ENCODE peak calls at places on chromosomes 7 and 10, in eight cellular contexts. K is heart left ventricle, H is ascending aorta, U is lower lobe of right lung, F is fibroblast of lung, J is dorsolateral prefrontal cortex, L is cardiac muscle cell, V is A549. C is an unnamed sample.
A peak's percentile ranks its signal among the peaks of the same experiment; 100 is the strongest.

GRCh38 chr10:130350996-130351395 is 214.8 kb downstream of the GLRX3 start:
- DNase-seq in K (no peak), H (no peak), U (no peak), F (no peak), J (no peak), L (no peak), V (no peak), C (no peak)

GRCh38 chr10:69451784-69452251 is 553 bp downstream of the TSPAN15 start:
- DNase-seq in K (no peak), H (no peak), U (peak; percentile 84), F (no peak), J (no peak), L (no peak), V (peak; percentile 44), C (peak; percentile 68)

GRCh38 chr10:110822065-110822707 is 49.5 kb upstream of the PDCD4 start:
- DNase-seq in K (no peak), H (no peak), U (no peak), F (no peak), J (no peak), L (no peak), V (no peak), C (no peak)

GRCh38 chr10:62818426-62819011 is 2.4 kb upstream of the EGR2 start:
- DNase-seq in K (peak; percentile 52), H (no peak), U (peak; percentile 67), F (peak; percentile 38), J (no peak), L (no peak), V (peak; percentile 17), C (peak; percentile 21)

GRCh38 chr10:62584216-62584615 is 210.0 kb downstream of the ZNF365 start:
- DNase-seq in K (no peak), H (no peak), U (no peak), F (peak; percentile 100), J (no peak), L (peak; percentile 96), V (no peak), C (no peak)

GRCh38 chr7:130887182-130888016 is 153.4 kb upstream of the KLF14 start:
- DNase-seq in K (no peak), H (peak; percentile 64), U (no peak), F (peak; percentile 91), J (no peak), L (peak; percentile 75), V (peak; percentile 82), C (no peak)

GRCh38 chr7:149161241-149161848 is 14.1 kb downstream of the ZNF398 start:
- DNase-seq in K (no peak), H (no peak), U (no peak), F (peak; percentile 12), J (no peak), L (no peak), V (peak; percentile 16), C (no peak)

GRCh38 chr10:11757452-11757819 is 15.3 kb downstream of the ECHDC3 start:
- DNase-seq in K (peak; percentile 69), H (peak; percentile 77), U (no peak), F (peak; percentile 88), J (no peak), L (peak; percentile 94), V (no peak), C (peak; percentile 24)

GRCh38 chr10:130761896-130762295 is 549.6 kb downstream of the TCERG1L start:
- DNase-seq in K (no peak), H (no peak), U (no peak), F (no peak), J (peak; percentile 3), L (no peak), V (no peak), C (no peak)

GRCh38 chr7:50671397-50671796 is 106.2 kb upstream of the DDC start:
- DNase-seq in K (no peak), H (no peak), U (no peak), F (no peak), J (no peak), L (no peak), V (no peak), C (no peak)

GRCh38 chr7:2569421-2569820 is 10.6 kb downstream of the IQCE start:
- DNase-seq in K (no peak), H (no peak), U (no peak), F (no peak), J (no peak), L (no peak), V (no peak), C (no peak)

GRCh38 chr10:116850058-116850611 is 836 bp downstream of the ENO4 start:
- DNase-seq in K (no peak), H (no peak), U (no peak), F (no peak), J (no peak), L (no peak), V (no peak), C (no peak)

GRCh38 chr10:116849271-116850057 is at the start of gene ENO4:
- DNase-seq in K (peak; percentile 68), H (peak; percentile 67), U (peak; percentile 88), F (peak; percentile 84), J (peak; percentile 87), L (peak; percentile 87), V (peak; percentile 89), C (peak; percentile 94)

GRCh38 chr10:116848912-116849270 is 408 bp upstream of the ENO4 start:
- DNase-seq in K (no peak), H (no peak), U (no peak), F (no peak), J (no peak), L (no peak), V (no peak), C (peak; percentile 28)

GRCh38 chr10:116845823-116846222 is 3.5 kb upstream of the ENO4 start:
- DNase-seq in K (no peak), H (no peak), U (no peak), F (no peak), J (no peak), L (no peak), V (no peak), C (no peak)

GRCh38 chr10:116848032-116848911 is 1.0 kb upstream of the ENO4 start:
- DNase-seq in K (no peak), H (no peak), U (no peak), F (peak; percentile 80), J (peak; percentile 53), L (no peak), V (no peak), C (no peak)
- H3K27ac ChIP-seq in K (no peak overlapping the region), H (no peak overlapping the region), U (no peak overlapping the region), F (no peak overlapping the region), J (no peak overlapping the region), L (peak overlapping the region; percentile 85), V (peak overlapping the region; percentile 85), C (peak overlapping the region; percentile 77)

GRCh38 chr10:48652344-48652743 is 32.3 kb upstream of the WDFY4 start:
- DNase-seq in K (no peak), H (no peak), U (no peak), F (no peak), J (no peak), L (no peak), V (no peak), C (no peak)

GRCh38 chr10:48648172-48648942 is 36.3 kb upstream of the WDFY4 start:
- DNase-seq in K (no peak), H (no peak), U (no peak), F (no peak), J (no peak), L (no peak), V (no peak), C (no peak)

GRCh38 chr10:48651839-48652238 is 32.8 kb upstream of the WDFY4 start:
- DNase-seq in K (no peak), H (no peak), U (no peak), F (no peak), J (no peak), L (no peak), V (no peak), C (no peak)

GRCh38 chr10:48651293-48651692 is 33.4 kb upstream of the WDFY4 start:
- DNase-seq in K (no peak), H (no peak), U (no peak), F (no peak), J (no peak), L (no peak), V (no peak), C (no peak)

DNA sequence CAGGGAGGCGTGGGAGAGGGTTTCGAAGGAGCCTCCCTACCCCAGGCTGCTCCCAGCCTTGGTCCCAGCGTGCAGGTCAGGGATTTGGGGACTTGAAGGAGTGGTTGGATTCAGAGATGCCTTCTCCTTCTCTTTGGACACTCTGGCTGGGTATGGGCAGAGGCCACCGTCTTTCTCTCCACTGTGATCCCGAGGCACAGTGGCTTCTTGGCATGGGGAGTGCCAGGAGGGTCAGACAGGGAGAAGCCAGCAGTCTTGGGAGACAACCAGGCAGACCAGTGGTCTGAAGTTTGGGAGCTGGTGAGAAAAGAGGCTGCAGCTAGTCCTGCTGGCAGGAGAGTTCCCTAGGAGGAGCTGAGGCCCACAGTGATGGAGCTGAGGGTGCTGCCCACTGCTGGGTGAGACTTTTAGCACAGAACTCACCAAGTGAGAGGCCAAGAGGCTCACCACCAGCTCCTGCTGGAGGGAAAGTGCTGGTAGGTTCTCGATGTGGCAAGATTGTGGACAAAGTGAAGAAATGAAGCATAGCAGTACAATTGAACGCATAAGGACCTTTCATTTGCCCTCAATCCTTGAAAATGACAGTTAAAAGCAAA is 35.2 kb upstream of the WDFY4 start:
- DNase-seq in K (no peak), H (no peak), U (no peak), F (no peak), J (no peak), L (no peak), V (no peak), C (no peak)
- TF ChIP-seq CTCF in K (peak; percentile 7), H (no peak), U (no peak), F (peak; percentile 20), J (no peak), L (no peak), V (no peak), C (peak; percentile 7)

GRCh38 chr7:8639668-8640067 is 206.3 kb downstream of the NXPH1 start:
- DNase-seq in K (no peak), H (no peak), U (no peak), F (no peak), J (no peak), L (no peak), V (no peak), C (no peak)

GRCh38 chr7:8640671-8641070 is 207.3 kb downstream of the NXPH1 start:
- DNase-seq in K (no peak), H (no peak), U (no peak), F (no peak), J (no peak), L (no peak), V (no peak), C (no peak)

GRCh38 chr7:8637322-8637721 is 203.9 kb downstream of the NXPH1 start:
- DNase-seq in K (no peak), H (no peak), U (no peak), F (no peak), J (no peak), L (no peak), V (no peak), C (no peak)

GRCh38 chr7:8638076-8638475 is 204.7 kb downstream of the NXPH1 start:
- DNase-seq in K (peak; percentile 19), H (no peak), U (no peak), F (peak; percentile 7), J (no peak), L (no peak), V (no peak), C (no peak)
- H3K27ac ChIP-seq in K (no peak overlapping the region), H (no peak overlapping the region), U (no peak overlapping the region), F (no peak overlapping the region), J (no peak overlapping the region), L (no peak overlapping the region), V (no peak overlapping the region), C (no peak overlapping the region)

DNA sequence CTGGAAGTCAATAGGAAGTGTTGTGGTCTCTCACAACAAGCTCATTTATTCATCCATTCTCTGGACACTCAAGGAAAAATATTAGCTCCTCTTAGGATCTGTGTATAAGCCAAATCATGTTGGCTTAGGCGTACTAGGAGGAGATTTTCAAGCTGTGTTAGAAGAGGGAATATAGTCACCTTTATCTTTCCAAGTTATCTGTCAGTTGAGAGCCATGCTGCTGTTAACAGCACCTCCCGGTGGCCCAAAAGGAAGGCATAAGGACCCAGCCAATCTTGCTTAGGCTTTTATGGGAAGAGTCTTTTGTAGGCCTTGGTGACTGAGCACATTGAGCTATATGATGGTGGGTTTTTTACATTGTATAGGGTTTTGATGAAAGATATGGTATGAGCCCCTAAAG is 220.0 kb downstream of the LRMDA start:
- DNase-seq in K (no peak), H (no peak), U (no peak), F (no peak), J (no peak), L (no peak), V (peak; percentile 33), C (peak; percentile 47)
- TF ChIP-seq CTCF in K (peak; percentile 23), H (peak; percentile 7), U (peak; percentile 13), F (no peak), J (no peak), L (no peak), V (peak; percentile 19), C (peak; percentile 61)